ENCODE peak calls at places on chromosomes 6 and 20, in seven cellular contexts. G is IMR-90, U is neuronal stem cell, L is H1, I is H9, R is mesenchymal stem cell, V is trophoblast cell. H is an unnamed sample.

GRCh38 chr6:107607109-107607508 is 117.2 kb downstream of the SOBP start:
- DNase-seq in V (no peak), R (no peak), G (no peak), I (no peak), U (no peak), L (no peak), H (no peak)

GRCh38 chr6:23522751-23523527 is 603.1 kb upstream of the NRSN1 start:
- DNase-seq in L (peak), U (no peak), G (no peak), I (no peak), R (no peak), V (no peak), H (no peak)

GRCh38 chr20:3164763-3165410 is 5.2 kb upstream of the FASTKD5 start:
- DNase-seq in I (no peak), U (no peak), R (no peak), V (no peak), L (no peak), G (no peak), H (no peak)

GRCh38 chr20:35006531-35006971 is 50.9 kb downstream of the MYH7B start:
- DNase-seq in L (no peak), G (no peak), R (no peak), U (no peak), I (peak), V (no peak), H (no peak)

GRCh38 chr20:36541227-36542018 is at the start of gene MYL9:
- DNase-seq in G (peak), L (peak), I (peak), R (peak), V (no peak), U (peak), H (peak)

GRCh38 chr20:51562027-51562333 is 19.5 kb upstream of the NFATC2 start:
- DNase-seq in I (no peak), V (no peak), U (no peak), R (no peak), L (no peak), G (peak), H (no peak)

GRCh38 chr6:64520050-64520449 is 884.4 kb downstream of the PHF3 start:
- DNase-seq in R (peak), U (no peak), L (no peak), V (peak), G (peak), I (no peak), H (peak)

GRCh38 chr6:72042088-72042487 is 155.7 kb downstream of the RIMS1 start:
- DNase-seq in V (no peak), I (no peak), L (no peak), U (no peak), R (no peak), G (no peak), H (peak)

GRCh38 chr6:81561071-81561564 is 191.4 kb downstream of the TENT5A start:
- DNase-seq in R (no peak), L (no peak), I (no peak), V (no peak), U (peak), G (peak), H (peak)

GRCh38 chr20:32189123-32189410 is 18.5 kb downstream of the PLAGL2 start:
- DNase-seq in I (no peak), V (no peak), R (no peak), U (no peak), L (no peak), G (no peak), H (no peak)

GRCh38 chr6:132504757-132505156 is 8.2 kb downstream of the STX7 start:
- DNase-seq in G (no peak), U (no peak), R (peak), V (no peak), L (no peak), I (no peak), H (no peak)

GRCh38 chr6:139882977-139883728 is 508.7 kb upstream of the CITED2 start:
- DNase-seq in U (no peak), V (no peak), G (peak), L (no peak), R (peak), I (no peak), H (peak)

GRCh38 chr20:7980332-7981046 is 39.1 kb downstream of the TMX4 start:
- DNase-seq in L (no peak), I (peak), V (no peak), U (peak), R (peak), G (peak), H (peak)

GRCh38 chr6:36358235-36358915 is 21.7 kb upstream of the BNIP5 start:
- DNase-seq in G (peak), I (no peak), U (no peak), V (no peak), L (no peak), R (peak), H (no peak)

GRCh38 chr6:37209461-37210205 is 39.7 kb downstream of the PIM1 start:
- DNase-seq in L (no peak), U (no peak), G (no peak), V (no peak), R (no peak), I (no peak), H (no peak)

GRCh38 chr20:32663704-32664351 is 9.9 kb downstream of the C20orf203 start:
- DNase-seq in G (no peak), I (no peak), R (no peak), U (no peak), V (no peak), L (no peak), H (no peak)

GRCh38 chr6:139376604-139377218 is 2.3 kb upstream of the CITED2 start:
- DNase-seq in G (peak), I (no peak), L (no peak), V (peak), U (no peak), R (peak), H (peak)

GRCh38 chr20:20413801-20414200 is 45.9 kb downstream of the INSM1 start:
- DNase-seq in I (no peak), L (no peak), G (no peak), V (no peak), U (no peak), R (no peak), H (peak)

DNA sequence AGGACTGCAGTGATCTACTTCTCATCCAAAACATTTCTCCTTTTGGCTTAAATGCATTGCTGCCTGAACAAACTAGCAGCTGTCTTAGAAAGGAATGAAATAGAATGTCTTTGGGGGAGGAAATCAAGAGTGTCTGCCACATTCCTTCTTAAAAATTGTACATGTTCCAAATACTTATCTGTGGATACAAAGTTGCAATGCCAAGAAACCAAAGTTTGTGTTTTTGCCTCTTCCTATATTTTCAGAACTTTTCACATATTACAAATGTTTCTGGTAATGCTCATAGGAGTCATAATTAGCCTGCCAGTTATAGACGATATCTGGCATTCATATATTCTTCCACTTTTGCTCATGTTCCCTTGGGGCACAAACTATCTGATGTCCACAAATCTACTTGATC is 165.5 kb upstream of the BMP5 start:
- DNase-seq in V (peak), I (no peak), G (peak), R (no peak), U (no peak), L (no peak), H (no peak)
- H3K27ac ChIP-seq in V (no peak), I (no peak), G (no peak), R (no peak), U (no peak), L (no peak), H (no peak)

DNA sequence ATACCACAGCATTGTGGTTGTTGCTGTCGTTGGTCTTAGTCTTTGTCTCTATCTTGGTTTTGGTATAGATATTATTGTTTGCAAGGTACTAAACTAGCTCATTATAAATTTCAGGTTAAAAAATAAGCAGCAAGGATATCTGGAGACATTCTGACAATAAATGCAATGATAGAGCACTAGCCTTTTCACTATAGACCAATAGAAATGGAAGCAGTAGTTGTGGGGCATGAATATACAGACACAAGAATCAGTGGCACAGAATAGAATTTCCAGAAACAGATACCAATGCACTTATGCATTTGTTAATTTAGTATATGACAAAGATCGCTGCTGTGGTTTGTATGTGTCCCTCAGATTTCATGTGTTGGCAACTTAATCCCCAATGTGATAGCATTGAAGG is 31.1 kb upstream of the CFAP206 start:
- DNase-seq in G (no peak), I (no peak), U (no peak), R (no peak), V (no peak), L (no peak), H (no peak)
- H2AK5ac ChIP-seq in G (no peak), I (no peak), U (no peak), R (no peak), V (no peak), L (no peak), H (no peak)

GRCh38 chr6:44696686-44697085 is 309.2 kb downstream of the CDC5L start:
- DNase-seq in I (no peak), U (no peak), L (no peak), V (no peak), R (no peak), G (no peak), H (peak)
- H3K27ac ChIP-seq in I (no peak), U (no peak), L (no peak), V (no peak), R (no peak), G (no peak), H (no peak)

GRCh38 chr20:62679978-62680589 is 28.6 kb upstream of the NTSR1 start:
- DNase-seq in I (no peak), R (no peak), V (no peak), U (no peak), G (no peak), L (no peak), H (no peak)
- H2AK5ac ChIP-seq in I (no peak), R (no peak), V (no peak), U (no peak), G (no peak), L (no peak), H (no peak)

GRCh38 chr20:59145247-59145925 is 18.2 kb upstream of the ZNF831 start:
- DNase-seq in R (no peak), I (no peak), U (no peak), L (no peak), G (no peak), V (no peak), H (no peak)

GRCh38 chr20:59144831-59145196 is 18.8 kb upstream of the ZNF831 start:
- DNase-seq in V (no peak), I (peak), L (no peak), U (no peak), R (no peak), G (no peak), H (no peak)

GRCh38 chr20:59146801-59147118 is 16.9 kb upstream of the ZNF831 start:
- DNase-seq in L (no peak), U (no peak), V (no peak), G (no peak), R (no peak), I (no peak), H (no peak)

GRCh38 chr20:59147197-59147596 is 16.4 kb upstream of the ZNF831 start:
- DNase-seq in L (no peak), I (no peak), U (no peak), V (no peak), G (no peak), R (no peak), H (no peak)

GRCh38 chr20:59145926-59146800 is 17.5 kb upstream of the ZNF831 start:
- DNase-seq in I (no peak), L (no peak), R (no peak), U (no peak), V (no peak), G (no peak), H (no peak)
- H3K27ac ChIP-seq in I (no peak), L (no peak), R (no peak), U (no peak), V (no peak), G (no peak), H (no peak)

H was measured in mesendoderm.